ENCODE peak calls at places on chromosome 11, in ten cellular contexts. Z is left lung; I is naive thymus-derived CD4-positive, alpha-beta T cell; C is right lobe of liver; N is upper lobe of left lung; Q is GM23338; J is right cardiac atrium; W is upper lobe of right lung; A is body of pancreas; L is mucosa of descending colon. D is an unnamed sample.

GRCh38 chr11:112241486-112241885 is 15.3 kb downstream of the PTS start:
- ATAC-seq in Z (peak), I (no peak), C (peak), N (peak), Q (no peak), J (peak), W (no peak), A (peak), L (peak), D (peak)

GRCh38 chr11:62830904-62831519 is 839 bp downstream of the STX5 start:
- ATAC-seq in Z (no peak), I (no peak), C (no peak), N (peak), Q (peak), J (no peak), W (no peak), A (no peak), L (no peak), D (peak)

GRCh38 chr11:128695539-128696221 is 1.8 kb downstream of the FLI1 start:
- ATAC-seq in Z (peak), I (peak), C (peak), N (peak), Q (no peak), J (peak), W (peak), A (no peak), L (peak), D (peak)

GRCh38 chr11:95563173-95563572 is 226.4 kb downstream of the FAM76B start:
- ATAC-seq in Z (no peak), I (no peak), C (no peak), N (no peak), Q (no peak), J (no peak), W (no peak), A (no peak), L (no peak), D (no peak)

GRCh38 chr11:134469627-134470026 is 57.6 kb upstream of the B3GAT1 start:
- ATAC-seq in Z (no peak), I (no peak), C (no peak), N (no peak), Q (no peak), J (no peak), W (no peak), A (no peak), L (no peak), D (no peak)

GRCh38 chr11:413120-414081 is 1.4 kb downstream of the SIGIRR start:
- ATAC-seq in Z (peak), I (no peak), C (no peak), N (no peak), Q (no peak), J (no peak), W (no peak), A (no peak), L (no peak), D (no peak)

GRCh38 chr11:32290783-32291182 is 144.6 kb downstream of the WT1 start:
- ATAC-seq in Z (no peak), I (no peak), C (no peak), N (no peak), Q (no peak), J (no peak), W (peak), A (no peak), L (no peak), D (no peak)

GRCh38 chr11:64357904-64358535 is 942 bp upstream of the RPS6KA4 start:
- ATAC-seq in Z (no peak), I (peak), C (no peak), N (no peak), Q (no peak), J (peak), W (no peak), A (no peak), L (peak), D (no peak)

GRCh38 chr11:110859240-110859835 is 147.1 kb upstream of the ARHGAP20 start:
- ATAC-seq in Z (no peak), I (no peak), C (no peak), N (no peak), Q (no peak), J (no peak), W (no peak), A (no peak), L (peak), D (no peak)

GRCh38 chr11:123920943-123921342 is 18.5 kb upstream of the OR4D5 start:
- ATAC-seq in Z (no peak), I (no peak), C (no peak), N (no peak), Q (no peak), J (peak), W (no peak), A (no peak), L (no peak), D (no peak)

GRCh38 chr11:31582697-31583096 is 73.1 kb downstream of the ELP4 start:
- ATAC-seq in Z (no peak), I (no peak), C (no peak), N (no peak), Q (peak), J (no peak), W (no peak), A (no peak), L (no peak), D (no peak)

GRCh38 chr11:35812850-35813249 is 131.0 kb upstream of the LDLRAD3 start:
- ATAC-seq in Z (no peak), I (no peak), C (peak), N (no peak), Q (no peak), J (peak), W (no peak), A (no peak), L (no peak), D (no peak)

GRCh38 chr11:2002807-2003206 is 5.2 kb upstream of the H19 start:
- ATAC-seq in Z (peak), I (peak), C (peak), N (peak), Q (no peak), J (peak), W (peak), A (peak), L (peak), D (no peak)

GRCh38 chr11:34277166-34277565 is 80.6 kb downstream of the ABTB2 start:
- ATAC-seq in Z (no peak), I (no peak), C (no peak), N (no peak), Q (no peak), J (no peak), W (no peak), A (no peak), L (no peak), D (no peak)

GRCh38 chr11:75313457-75314272 is 37.8 kb downstream of the ARRB1 start:
- ATAC-seq in Z (peak), I (no peak), C (peak), N (peak), Q (no peak), J (peak), W (peak), A (peak), L (peak), D (peak)

GRCh38 chr11:93279911-93280347 is 50.6 kb upstream of the DEUP1 start:
- ATAC-seq in Z (no peak), I (no peak), C (no peak), N (no peak), Q (no peak), J (no peak), W (no peak), A (peak), L (no peak), D (no peak)

GRCh38 chr11:112902411-112903011 is 58.7 kb upstream of the NCAM1 start:
- ATAC-seq in Z (peak), I (no peak), C (no peak), N (peak), Q (no peak), J (peak), W (peak), A (no peak), L (no peak), D (no peak)

GRCh38 chr11:78349614-78350013 is 68.0 kb downstream of the GAB2 start:
- ATAC-seq in Z (no peak), I (no peak), C (no peak), N (no peak), Q (no peak), J (peak), W (no peak), A (no peak), L (no peak), D (no peak)

GRCh38 chr11:78351193-78351592 is 66.4 kb downstream of the GAB2 start:
- ATAC-seq in Z (no peak), I (peak), C (no peak), N (no peak), Q (peak), J (no peak), W (no peak), A (no peak), L (no peak), D (no peak)

GRCh38 chr11:78350101-78350645 is 67.4 kb downstream of the GAB2 start:
- ATAC-seq in Z (peak), I (peak), C (peak), N (peak), Q (peak), J (peak), W (peak), A (peak), L (peak), D (peak)

GRCh38 chr11:78351979-78352731 is 65.5 kb downstream of the GAB2 start:
- ATAC-seq in Z (no peak), I (no peak), C (peak), N (no peak), Q (no peak), J (peak), W (no peak), A (peak), L (no peak), D (no peak)

GRCh38 chr11:78350646-78351165 is 66.9 kb downstream of the GAB2 start:
- ATAC-seq in Z (peak), I (peak), C (peak), N (peak), Q (peak), J (peak), W (peak), A (no peak), L (peak), D (peak)
- H3K4me3 ChIP-seq in Z (no peak), I (no peak), C (no peak), N (no peak), Q (no peak), J (peak), W (peak), A (no peak), L (no peak), D (peak)

GRCh38 chr11:119759747-119760412 is 30.9 kb upstream of the NECTIN1 start:
- ATAC-seq in Z (no peak), I (no peak), C (peak), N (no peak), Q (no peak), J (no peak), W (no peak), A (no peak), L (no peak), D (no peak)
- H3K4me3 ChIP-seq in Z (no peak), I (no peak), C (no peak), N (no peak), Q (no peak), J (no peak), W (no peak), A (no peak), L (no peak), D (no peak)

DNA sequence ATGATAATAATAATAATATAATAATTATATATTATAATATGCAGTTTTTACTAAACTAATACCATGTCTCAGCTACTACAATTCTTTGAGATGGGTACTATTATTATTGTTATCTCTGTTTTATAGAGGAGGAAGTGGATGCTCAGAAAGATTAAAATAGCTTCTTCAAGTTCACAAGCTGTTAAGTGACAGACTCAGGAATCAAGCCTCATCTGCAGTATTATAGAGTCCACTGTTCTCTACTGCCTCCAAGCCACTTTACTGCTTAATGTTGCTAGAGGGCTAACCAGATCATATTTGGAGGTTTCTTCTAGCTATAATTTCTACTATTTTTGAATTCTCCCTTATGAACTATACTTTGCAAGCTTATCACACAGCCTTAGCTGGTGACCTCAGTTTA is 62.7 kb downstream of the CSTPP1 start:
- ATAC-seq in Z (no peak), I (no peak), C (no peak), N (no peak), Q (no peak), J (no peak), W (no peak), A (no peak), L (no peak), D (no peak)
- H3K4me3 ChIP-seq in Z (no peak), I (no peak), C (no peak), N (no peak), Q (no peak), J (no peak), W (no peak), A (no peak), L (no peak), D (no peak)

GRCh38 chr11:78138281-78138680 is 1.1 kb downstream of the ALG8 start:
- ATAC-seq in Z (no peak), I (no peak), C (no peak), N (no peak), Q (no peak), J (no peak), W (no peak), A (no peak), L (no peak), D (no peak)
- H3K4me3 ChIP-seq in Z (no peak), I (peak), C (no peak), N (no peak), Q (peak), J (no peak), W (peak), A (no peak), L (no peak), D (no peak)

GRCh38 chr11:3158821-3159220 is 6.3 kb downstream of the OSBPL5 start:
- ATAC-seq in Z (no peak), I (no peak), C (no peak), N (no peak), Q (no peak), J (no peak), W (no peak), A (no peak), L (no peak), D (no peak)

GRCh38 chr11:3160252-3161031 is 4.7 kb downstream of the OSBPL5 start:
- ATAC-seq in Z (peak), I (no peak), C (peak), N (peak), Q (peak), J (peak), W (peak), A (peak), L (peak), D (peak)

GRCh38 chr11:3158131-3158591 is 6.9 kb downstream of the OSBPL5 start:
- ATAC-seq in Z (no peak), I (no peak), C (no peak), N (no peak), Q (no peak), J (no peak), W (no peak), A (no peak), L (no peak), D (no peak)

GRCh38 chr11:3161309-3161708 is 3.8 kb downstream of the OSBPL5 start:
- ATAC-seq in Z (no peak), I (no peak), C (peak), N (no peak), Q (no peak), J (peak), W (no peak), A (no peak), L (no peak), D (no peak)

GRCh38 chr11:3159296-3160190 is 5.6 kb downstream of the OSBPL5 start:
- ATAC-seq in Z (peak), I (no peak), C (no peak), N (peak), Q (peak), J (peak), W (peak), A (no peak), L (peak), D (peak)
- H3K4me3 ChIP-seq in Z (peak), I (no peak), C (no peak), N (peak), Q (peak), J (peak), W (peak), A (peak), L (no peak), D (peak)

GRCh38 chr11:102313225-102313940 is 3.9 kb upstream of the BIRC3 start:
- ATAC-seq in Z (no peak), I (no peak), C (no peak), N (no peak), Q (no peak), J (no peak), W (no peak), A (no peak), L (no peak), D (no peak)

GRCh38 chr11:102309621-102310541 is 7.4 kb upstream of the BIRC3 start:
- ATAC-seq in Z (no peak), I (no peak), C (no peak), N (no peak), Q (peak), J (no peak), W (no peak), A (no peak), L (no peak), D (no peak)

GRCh38 chr11:102314784-102315183 is 2.5 kb upstream of the BIRC3 start:
- ATAC-seq in Z (no peak), I (no peak), C (no peak), N (no peak), Q (no peak), J (no peak), W (no peak), A (no peak), L (no peak), D (no peak)

GRCh38 chr11:102316505-102316904 is 779 bp upstream of the BIRC3 start:
- ATAC-seq in Z (no peak), I (no peak), C (no peak), N (no peak), Q (no peak), J (no peak), W (no peak), A (no peak), L (no peak), D (no peak)

DNA sequence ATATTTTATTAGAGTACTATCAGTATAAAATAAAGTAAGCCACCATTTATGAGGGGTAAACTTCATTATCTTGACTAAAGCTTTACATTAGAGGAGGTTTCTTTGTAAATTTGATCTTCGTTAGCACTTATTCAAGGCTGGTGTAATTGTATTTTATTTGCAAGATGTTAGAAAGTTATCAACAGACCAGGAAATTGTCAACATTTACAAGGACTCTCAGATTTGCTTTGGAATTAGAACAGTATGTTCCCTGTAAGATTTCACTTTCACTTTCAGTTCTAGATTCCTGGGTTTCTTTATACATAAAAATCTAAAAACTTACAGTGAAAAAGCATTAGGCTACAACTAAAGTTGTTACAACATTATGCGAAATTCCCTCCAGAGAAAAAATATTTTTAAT is 4.6 kb upstream of the BIRC3 start:
- ATAC-seq in Z (peak), I (no peak), C (peak), N (no peak), Q (no peak), J (no peak), W (no peak), A (peak), L (peak), D (no peak)
- H3K4me3 ChIP-seq in Z (peak), I (no peak), C (peak), N (peak), Q (no peak), J (peak), W (peak), A (no peak), L (no peak), D (peak)

GRCh38 chr11:13965337-13965736 is 2.8 kb downstream of the SPON1 start:
- ATAC-seq in Z (no peak), I (no peak), C (peak), N (no peak), Q (no peak), J (no peak), W (no peak), A (no peak), L (peak), D (no peak)

GRCh38 chr11:13964771-13965074 is 2.2 kb downstream of the SPON1 start:
- ATAC-seq in Z (no peak), I (no peak), C (no peak), N (no peak), Q (no peak), J (no peak), W (no peak), A (no peak), L (no peak), D (no peak)

GRCh38 chr11:13962562-13963168 is at the start of gene SPON1:
- ATAC-seq in Z (peak), I (peak), C (peak), N (peak), Q (peak), J (peak), W (peak), A (peak), L (peak), D (peak)

GRCh38 chr11:13963169-13963948 is 836 bp downstream of the SPON1 start:
- ATAC-seq in Z (peak), I (peak), C (peak), N (peak), Q (peak), J (peak), W (peak), A (peak), L (peak), D (peak)

DNA sequence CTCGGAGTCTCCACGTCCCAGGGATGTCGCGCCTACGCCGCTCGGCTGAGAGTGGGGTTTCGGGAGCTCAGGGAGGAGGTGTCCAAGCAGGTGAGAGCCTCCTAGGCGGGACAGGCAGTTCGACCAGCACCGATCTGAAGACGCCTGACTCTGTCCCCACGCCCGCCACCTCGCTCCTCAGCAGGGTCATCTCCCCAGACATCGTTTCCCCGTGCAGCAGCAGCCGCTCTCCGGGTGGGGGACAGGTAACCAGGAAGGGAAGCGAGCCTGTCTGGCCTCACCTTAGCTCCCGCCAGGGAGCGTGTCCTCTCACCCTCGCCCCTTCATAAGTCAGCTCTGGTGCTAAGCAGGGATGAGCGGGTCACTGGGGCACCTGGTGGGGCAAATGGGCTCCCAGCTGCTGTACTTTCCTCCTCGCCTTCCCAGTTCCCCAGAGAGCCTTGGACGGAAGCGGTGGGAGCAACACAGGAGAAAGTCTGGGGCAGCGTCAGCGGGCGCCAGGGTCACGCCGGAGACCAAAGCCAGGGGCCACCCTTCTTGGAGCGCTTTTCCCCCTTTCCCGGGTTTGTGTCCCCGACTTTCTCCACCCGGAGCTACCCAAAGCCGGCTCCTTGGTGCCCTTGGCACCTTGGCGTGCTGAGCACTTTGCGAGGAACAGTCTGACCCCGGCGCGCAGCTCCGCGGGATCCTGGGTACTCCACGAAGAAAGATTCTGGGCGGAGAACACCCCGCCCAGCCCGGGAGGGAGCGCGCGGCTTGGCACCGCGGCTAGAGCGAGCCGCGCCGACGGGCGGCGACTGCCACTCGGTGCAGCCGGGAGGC is 1.6 kb downstream of the SPON1 start:
- ATAC-seq in Z (peak), I (no peak), C (peak), N (peak), Q (peak), J (peak), W (peak), A (peak), L (peak), D (peak)
- H3K4me3 ChIP-seq in Z (peak), I (peak), C (no peak), N (peak), Q (peak), J (peak), W (peak), A (no peak), L (peak), D (peak)

GRCh38 chr11:12723410-12724297 is 49.4 kb downstream of the TEAD1 start:
- ATAC-seq in Z (peak), I (no peak), C (no peak), N (peak), Q (peak), J (no peak), W (peak), A (peak), L (peak), D (no peak)
- H3K4me3 ChIP-seq in Z (no peak), I (no peak), C (no peak), N (no peak), Q (peak), J (no peak), W (no peak), A (no peak), L (no peak), D (no peak)

D was measured in gastroesophageal sphincter.